ENCODE peak calls at places on chromosomes 3 and 15, in eight cellular contexts. S, T, B, Y, K, O, G and J are unnamed samples.

GRCh38 chr15:100733786-100734185 is 131.4 kb downstream of the ASB7 start:
- DNase-seq in O (no peak), G (no peak), T (no peak), S (no peak), B (no peak), Y (no peak), K (no peak), J (no peak)

GRCh38 chr3:118408431-118408830 is 626.2 kb downstream of the IGSF11 start:
- DNase-seq in T (no peak), Y (no peak), O (no peak), K (no peak), G (no peak), S (no peak), B (no peak), J (no peak)

GRCh38 chr3:10768995-10769394 is 47.0 kb upstream of the SLC6A11 start:
- DNase-seq in Y (no peak), B (no peak), O (no peak), K (no peak), G (no peak), T (no peak), S (no peak), J (no peak)

GRCh38 chr15:66715181-66715624 is 13.2 kb downstream of the SMAD6 start:
- DNase-seq in K (no peak), T (no peak), O (no peak), S (no peak), B (no peak), G (no peak), Y (no peak), J (no peak)

GRCh38 chr3:159200176-159200575 is 398.3 kb downstream of the MFSD1 start:
- DNase-seq in B (no peak), K (no peak), Y (peak), O (no peak), S (no peak), T (no peak), G (no peak), J (no peak)

GRCh38 chr3:141275032-141275422 is 43.4 kb downstream of the PXYLP1 start:
- DNase-seq in S (no peak), Y (peak), B (no peak), G (no peak), T (no peak), K (no peak), O (no peak), J (no peak)

GRCh38 chr3:170809975-170810357 is 60.0 kb downstream of the RPL22L1 start:
- DNase-seq in G (no peak), O (no peak), T (no peak), B (peak), K (no peak), Y (peak), S (no peak), J (no peak)

GRCh38 chr15:100011235-100011634 is 278.0 kb upstream of the LYSMD4 start:
- DNase-seq in K (no peak), T (no peak), G (no peak), B (no peak), Y (no peak), S (no peak), O (no peak), J (no peak)

GRCh38 chr3:141920701-141921100 is 44.3 kb downstream of the ATP1B3 start:
- DNase-seq in O (no peak), T (no peak), Y (peak), K (no peak), G (no peak), S (no peak), B (peak), J (no peak)

GRCh38 chr3:34650131-34650530 is 851.7 kb downstream of the PDCD6IP start:
- DNase-seq in Y (no peak), O (no peak), G (no peak), T (no peak), K (no peak), S (no peak), B (peak), J (no peak)

GRCh38 chr3:13136426-13136825 is 63.2 kb upstream of the IQSEC1 start:
- DNase-seq in Y (peak), O (no peak), K (no peak), B (no peak), T (no peak), S (no peak), G (no peak), J (no peak)

GRCh38 chr3:103006541-103006940 is 571.7 kb downstream of the ZPLD1 start:
- DNase-seq in B (no peak), Y (no peak), S (no peak), G (no peak), K (no peak), O (no peak), T (no peak), J (no peak)

GRCh38 chr3:168051579-168052183 is 44.0 kb downstream of the GOLIM4 start:
- DNase-seq in K (no peak), T (no peak), Y (no peak), O (no peak), G (no peak), S (no peak), B (peak), J (no peak)

GRCh38 chr15:70933411-70933810 is 40.8 kb downstream of the LRRC49 start:
- DNase-seq in Y (no peak), B (no peak), O (no peak), K (no peak), T (no peak), S (no peak), G (no peak), J (no peak)

GRCh38 chr15:89367485-89368451 is 33.1 kb upstream of the POLG start:
- DNase-seq in K (no peak), O (no peak), G (peak), B (peak), T (peak), S (no peak), Y (no peak), J (peak)

GRCh38 chr15:76011611-76012010 is 613 bp downstream of the NRG4 start:
- DNase-seq in S (no peak), G (no peak), Y (no peak), K (no peak), B (no peak), O (no peak), T (no peak), J (peak)

GRCh38 chr3:8739757-8740508 is 6.3 kb downstream of the CAV3 start:
- DNase-seq in S (no peak), B (no peak), G (no peak), O (no peak), Y (peak), K (peak), T (no peak), J (no peak)

GRCh38 chr3:128151758-128152274 is 1.5 kb upstream of the EEFSEC start:
- DNase-seq in K (no peak), B (no peak), O (no peak), T (no peak), Y (no peak), S (no peak), G (no peak), J (no peak)

GRCh38 chr3:48287034-48287433 is 46.1 kb downstream of the ZNF589 start:
- DNase-seq in T (no peak), O (no peak), S (no peak), Y (no peak), B (no peak), G (no peak), K (no peak), J (no peak)

GRCh38 chr3:193800138-193801043 is 207.4 kb downstream of the OPA1 start:
- DNase-seq in B (no peak), T (no peak), K (no peak), S (no peak), G (no peak), Y (no peak), O (no peak), J (peak)